ENCODE peak calls at places on chromosomes 11 and 22, in four cellular contexts. One of them, this sample, is unnamed.

GRCh38 chr11:69049490-69049867 is 747 bp downstream of the TPCN2 start:
- DNase-seq in CD4-positive, CD25-positive, alpha-beta regulatory T cell: peak; percentile 21
- DNase-seq in left ventricle myocardium inferior: no peak
- DNase-seq in pancreas: no peak
- DNase-seq in this sample: no peak

GRCh38 chr11:78586452-78587046 is 11.9 kb upstream of the NARS2 start:
- DNase-seq in left ventricle myocardium inferior: no peak
- DNase-seq in CD4-positive, CD25-positive, alpha-beta regulatory T cell: peak; percentile 15
- DNase-seq in pancreas: no peak
- DNase-seq in this sample: no peak

GRCh38 chr11:63686912-63687311 is 5.6 kb downstream of the RTN3 start:
- DNase-seq in left ventricle myocardium inferior: no peak
- DNase-seq in pancreas: no peak
- DNase-seq in CD4-positive, CD25-positive, alpha-beta regulatory T cell: no peak
- DNase-seq in this sample: no peak

GRCh38 chr11:46100670-46101069 is 20.6 kb downstream of the PHF21A start:
- DNase-seq in pancreas: no peak
- DNase-seq in left ventricle myocardium inferior: no peak
- DNase-seq in CD4-positive, CD25-positive, alpha-beta regulatory T cell: no peak
- DNase-seq in this sample: no peak

GRCh38 chr22:24460418-24461089 is 33.2 kb downstream of the ADORA2A start:
- DNase-seq in CD4-positive, CD25-positive, alpha-beta regulatory T cell: no peak
- DNase-seq in pancreas: no peak
- DNase-seq in left ventricle myocardium inferior: no peak
- DNase-seq in this sample: no peak

GRCh38 chr11:82315093-82315492 is 418.6 kb downstream of the FAM181B start:
- DNase-seq in pancreas: peak; percentile 36
- DNase-seq in left ventricle myocardium inferior: no peak
- DNase-seq in CD4-positive, CD25-positive, alpha-beta regulatory T cell: no peak
- DNase-seq in this sample: peak; percentile 33

GRCh38 chr22:42065408-42066132 is 5.0 kb downstream of the NAGA start:
- DNase-seq in pancreas: peak; percentile 9
- DNase-seq in left ventricle myocardium inferior: no peak
- DNase-seq in CD4-positive, CD25-positive, alpha-beta regulatory T cell: no peak
- DNase-seq in this sample: no peak

GRCh38 chr22:26529345-26529744 is 17.1 kb upstream of the TFIP11 start:
- DNase-seq in CD4-positive, CD25-positive, alpha-beta regulatory T cell: no peak
- DNase-seq in pancreas: peak; percentile 74
- DNase-seq in left ventricle myocardium inferior: no peak
- DNase-seq in this sample: no peak

GRCh38 chr22:42990131-42990838 is 24.7 kb downstream of the PACSIN2 start:
- DNase-seq in CD4-positive, CD25-positive, alpha-beta regulatory T cell: no peak
- DNase-seq in pancreas: peak; percentile 52
- DNase-seq in left ventricle myocardium inferior: no peak
- DNase-seq in this sample: no peak

GRCh38 chr11:48006301-48006992 is 26.1 kb downstream of the PTPRJ start:
- DNase-seq in pancreas: no peak
- DNase-seq in left ventricle myocardium inferior: no peak
- DNase-seq in CD4-positive, CD25-positive, alpha-beta regulatory T cell: peak; percentile 64
- DNase-seq in this sample: no peak

GRCh38 chr22:40182231-40182835 is 4.6 kb downstream of the TNRC6B start:
- DNase-seq in left ventricle myocardium inferior: no peak
- DNase-seq in pancreas: no peak
- DNase-seq in CD4-positive, CD25-positive, alpha-beta regulatory T cell: no peak
- DNase-seq in this sample: no peak

GRCh38 chr11:122863704-122864326 is 18.7 kb upstream of the JHY start:
- DNase-seq in pancreas: peak; percentile 49
- DNase-seq in left ventricle myocardium inferior: peak; percentile 32
- DNase-seq in CD4-positive, CD25-positive, alpha-beta regulatory T cell: peak; percentile 30
- DNase-seq in this sample: peak; percentile 43

GRCh38 chr22:42396621-42397331 is 35.4 kb downstream of the NFAM1 start:
- DNase-seq in pancreas: no peak
- DNase-seq in CD4-positive, CD25-positive, alpha-beta regulatory T cell: no peak
- DNase-seq in left ventricle myocardium inferior: no peak
- DNase-seq in this sample: no peak

GRCh38 chr22:18110194-18110943 is at the start of gene TUBA8:
- DNase-seq in CD4-positive, CD25-positive, alpha-beta regulatory T cell: no peak
- DNase-seq in pancreas: peak; percentile 57
- DNase-seq in left ventricle myocardium inferior: peak; percentile 65
- DNase-seq in this sample: peak; percentile 40

GRCh38 chr11:57131080-57131790 is 50.5 kb upstream of the LRRC55 start:
- DNase-seq in pancreas: peak; percentile 50
- DNase-seq in CD4-positive, CD25-positive, alpha-beta regulatory T cell: no peak
- DNase-seq in left ventricle myocardium inferior: peak; percentile 20
- DNase-seq in this sample: peak; percentile 38

GRCh38 chr11:113260096-113260425 is 54.3 kb upstream of the TTC12 start:
- DNase-seq in pancreas: no peak
- DNase-seq in CD4-positive, CD25-positive, alpha-beta regulatory T cell: no peak
- DNase-seq in left ventricle myocardium inferior: no peak
- DNase-seq in this sample: no peak

GRCh38 chr11:118229274-118229847 is 4.5 kb upstream of the JAML start:
- DNase-seq in left ventricle myocardium inferior: no peak
- DNase-seq in pancreas: no peak
- DNase-seq in CD4-positive, CD25-positive, alpha-beta regulatory T cell: no peak
- DNase-seq in this sample: no peak

GRCh38 chr11:30244255-30244654 is 13.4 kb downstream of the FSHB start:
- DNase-seq in pancreas: no peak
- DNase-seq in CD4-positive, CD25-positive, alpha-beta regulatory T cell: no peak
- DNase-seq in left ventricle myocardium inferior: no peak
- DNase-seq in this sample: no peak

GRCh38 chr11:116707250-116707649 is 65.5 kb downstream of the BUD13 start:
- DNase-seq in pancreas: peak; percentile 68
- DNase-seq in CD4-positive, CD25-positive, alpha-beta regulatory T cell: no peak
- DNase-seq in left ventricle myocardium inferior: no peak
- DNase-seq in this sample: no peak

GRCh38 chr22:42613869-42614268 is 814 bp downstream of the POLDIP3 start:
- DNase-seq in pancreas: no peak
- DNase-seq in left ventricle myocardium inferior: no peak
- DNase-seq in CD4-positive, CD25-positive, alpha-beta regulatory T cell: no peak
- DNase-seq in this sample: no peak

GRCh38 chr11:86719781-86720463 is 47.5 kb upstream of the ME3 start:
- DNase-seq in CD4-positive, CD25-positive, alpha-beta regulatory T cell: no peak
- DNase-seq in left ventricle myocardium inferior: no peak
- DNase-seq in pancreas: no peak
- DNase-seq in this sample: no peak

GRCh38 chr11:75946531-75947530 is 131.8 kb downstream of the UVRAG start:
- DNase-seq in pancreas: no peak
- DNase-seq in CD4-positive, CD25-positive, alpha-beta regulatory T cell: no peak
- DNase-seq in left ventricle myocardium inferior: no peak
- DNase-seq in this sample: no peak

GRCh38 chr11:47552086-47552580 is 799 bp downstream of the CELF1 start:
- DNase-seq in CD4-positive, CD25-positive, alpha-beta regulatory T cell: no peak
- DNase-seq in pancreas: no peak
- DNase-seq in left ventricle myocardium inferior: peak; percentile 20
- DNase-seq in this sample: peak; percentile 18

GRCh38 chr11:58958500-58958899 is 19.2 kb downstream of the GLYATL1 start:
- DNase-seq in left ventricle myocardium inferior: no peak
- DNase-seq in CD4-positive, CD25-positive, alpha-beta regulatory T cell: peak; percentile 5
- DNase-seq in pancreas: peak; percentile 52
- DNase-seq in this sample: peak; percentile 9

GRCh38 chr11:60428517-60428916 is 855 bp upstream of the MS4A5 start:
- DNase-seq in pancreas: no peak
- DNase-seq in left ventricle myocardium inferior: no peak
- DNase-seq in CD4-positive, CD25-positive, alpha-beta regulatory T cell: no peak
- DNase-seq in this sample: no peak

GRCh38 chr11:70090989-70091388 is 12.9 kb downstream of the ANO1 start:
- DNase-seq in left ventricle myocardium inferior: peak; percentile 69
- DNase-seq in CD4-positive, CD25-positive, alpha-beta regulatory T cell: no peak
- DNase-seq in pancreas: no peak
- DNase-seq in this sample: no peak

GRCh38 chr11:117387992-117388765 is 60.5 kb downstream of the CEP164 start:
- DNase-seq in left ventricle myocardium inferior: no peak
- DNase-seq in CD4-positive, CD25-positive, alpha-beta regulatory T cell: no peak
- DNase-seq in pancreas: no peak
- DNase-seq in this sample: no peak

GRCh38 chr22:40196628-40197027 is 18.9 kb downstream of the TNRC6B start:
- DNase-seq in CD4-positive, CD25-positive, alpha-beta regulatory T cell: no peak
- DNase-seq in left ventricle myocardium inferior: no peak
- DNase-seq in pancreas: no peak
- DNase-seq in this sample: peak; percentile 62

GRCh38 chr11:47391711-47392432 is 13.5 kb upstream of the SPI1 start:
- DNase-seq in pancreas: no peak
- DNase-seq in left ventricle myocardium inferior: no peak
- DNase-seq in CD4-positive, CD25-positive, alpha-beta regulatory T cell: no peak
- DNase-seq in this sample: no peak

GRCh38 chr11:75339685-75340409 is 11.6 kb downstream of the ARRB1 start:
- DNase-seq in pancreas: no peak
- DNase-seq in left ventricle myocardium inferior: peak; percentile 54
- DNase-seq in CD4-positive, CD25-positive, alpha-beta regulatory T cell: no peak
- DNase-seq in this sample: peak; percentile 94

DNA sequence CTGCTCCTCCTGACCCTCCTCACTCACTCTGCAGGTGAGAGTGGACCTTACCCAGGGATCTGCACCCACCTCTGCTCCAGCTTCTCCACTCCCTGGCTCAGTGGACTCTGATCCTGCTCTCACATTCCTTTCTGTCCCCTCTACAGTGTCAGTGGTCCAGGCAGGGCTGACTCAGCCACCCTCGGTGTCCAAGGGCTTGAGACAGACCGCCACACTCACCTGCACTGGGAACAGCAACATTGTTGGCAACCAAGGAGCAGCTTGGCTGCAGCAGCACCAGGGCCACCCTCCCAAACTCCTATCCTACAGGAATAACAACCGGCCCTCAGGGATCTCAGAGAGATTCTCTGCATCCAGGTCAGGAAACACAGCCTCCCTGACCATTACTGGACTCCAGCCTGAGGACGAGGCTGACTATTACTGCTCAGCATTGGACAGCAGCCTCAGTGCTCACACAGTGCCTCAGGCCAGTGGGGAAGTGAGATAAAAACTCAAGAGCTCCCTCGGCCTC is 29.7 kb upstream of the VPREB1 start:
- DNase-seq in CD4-positive, CD25-positive, alpha-beta regulatory T cell: no peak
- DNase-seq in left ventricle myocardium inferior: no peak
- DNase-seq in pancreas: no peak
- DNase-seq in this sample: no peak
- H3K4me1 ChIP-seq in CD4-positive, CD25-positive, alpha-beta regulatory T cell: peaks cover 12% of the 10 kb centered on the region
- H3K4me1 ChIP-seq in left ventricle myocardium inferior: no peaks in the 10 kb centered on the region
- H3K4me1 ChIP-seq in pancreas: no peaks in the 10 kb centered on the region
- H3K4me1 ChIP-seq in this sample: no peaks in the 10 kb centered on the region

GRCh38 chr11:62507023-62507422 is 39.6 kb downstream of the AHNAK start:
- DNase-seq in left ventricle myocardium inferior: no peak
- DNase-seq in pancreas: no peak
- DNase-seq in CD4-positive, CD25-positive, alpha-beta regulatory T cell: no peak
- DNase-seq in this sample: no peak

GRCh38 chr11:62505784-62506145 is 40.8 kb downstream of the AHNAK start:
- DNase-seq in pancreas: no peak
- DNase-seq in CD4-positive, CD25-positive, alpha-beta regulatory T cell: no peak
- DNase-seq in left ventricle myocardium inferior: no peak
- DNase-seq in this sample: no peak

GRCh38 chr11:62506413-62506940 is 40.1 kb downstream of the AHNAK start:
- DNase-seq in CD4-positive, CD25-positive, alpha-beta regulatory T cell: no peak
- DNase-seq in pancreas: no peak
- DNase-seq in left ventricle myocardium inferior: no peak
- DNase-seq in this sample: no peak

GRCh38 chr11:62504158-62504973 is 42.2 kb downstream of the AHNAK start:
- DNase-seq in pancreas: no peak
- DNase-seq in left ventricle myocardium inferior: no peak
- DNase-seq in CD4-positive, CD25-positive, alpha-beta regulatory T cell: no peak
- DNase-seq in this sample: no peak

GRCh38 chr11:62505112-62505783 is 41.4 kb downstream of the AHNAK start:
- DNase-seq in pancreas: no peak
- DNase-seq in CD4-positive, CD25-positive, alpha-beta regulatory T cell: no peak
- DNase-seq in left ventricle myocardium inferior: peak; percentile 36
- DNase-seq in this sample: peak; percentile 13
- H3K4me3 ChIP-seq in pancreas: no peak overlapping the region
- H3K4me3 ChIP-seq in CD4-positive, CD25-positive, alpha-beta regulatory T cell: no peak overlapping the region
- H3K4me3 ChIP-seq in left ventricle myocardium inferior: peak overlapping the region; percentile 55
- H3K4me3 ChIP-seq in this sample: no peak overlapping the region

GRCh38 chr11:25200925-25201324 is 704.1 kb downstream of the LUZP2 start:
- DNase-seq in pancreas: no peak
- DNase-seq in left ventricle myocardium inferior: no peak
- DNase-seq in CD4-positive, CD25-positive, alpha-beta regulatory T cell: no peak
- DNase-seq in this sample: no peak

GRCh38 chr11:25197515-25197914 is 700.7 kb downstream of the LUZP2 start:
- DNase-seq in pancreas: no peak
- DNase-seq in left ventricle myocardium inferior: no peak
- DNase-seq in CD4-positive, CD25-positive, alpha-beta regulatory T cell: no peak
- DNase-seq in this sample: no peak

DNA sequence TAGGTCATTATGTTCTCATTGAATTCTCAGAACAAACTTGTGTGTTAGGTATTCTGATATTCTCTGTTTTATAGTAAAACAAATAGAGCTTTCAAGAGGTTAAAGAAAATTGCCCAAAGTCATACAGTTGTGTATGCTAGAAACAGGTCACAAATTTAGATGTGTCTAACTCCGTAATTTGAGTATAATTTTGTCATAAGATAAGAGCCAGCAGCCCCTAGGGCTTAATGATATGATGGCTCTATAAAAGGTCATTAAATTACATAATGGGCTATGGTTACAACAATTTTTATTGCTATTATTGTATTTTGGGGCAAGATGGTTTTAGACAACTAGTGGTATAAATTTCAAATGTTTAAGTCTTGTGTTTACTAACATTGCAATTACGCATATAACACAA is 701.9 kb downstream of the LUZP2 start:
- DNase-seq in left ventricle myocardium inferior: no peak
- DNase-seq in CD4-positive, CD25-positive, alpha-beta regulatory T cell: no peak
- DNase-seq in pancreas: no peak
- DNase-seq in this sample: no peak
- H3K27me3 ChIP-seq in left ventricle myocardium inferior: no peaks in the 10 kb centered on the region
- H3K27me3 ChIP-seq in CD4-positive, CD25-positive, alpha-beta regulatory T cell: no peaks in the 10 kb centered on the region
- H3K27me3 ChIP-seq in pancreas: no peaks in the 10 kb centered on the region
- H3K27me3 ChIP-seq in this sample: no peaks in the 10 kb centered on the region

DNA sequence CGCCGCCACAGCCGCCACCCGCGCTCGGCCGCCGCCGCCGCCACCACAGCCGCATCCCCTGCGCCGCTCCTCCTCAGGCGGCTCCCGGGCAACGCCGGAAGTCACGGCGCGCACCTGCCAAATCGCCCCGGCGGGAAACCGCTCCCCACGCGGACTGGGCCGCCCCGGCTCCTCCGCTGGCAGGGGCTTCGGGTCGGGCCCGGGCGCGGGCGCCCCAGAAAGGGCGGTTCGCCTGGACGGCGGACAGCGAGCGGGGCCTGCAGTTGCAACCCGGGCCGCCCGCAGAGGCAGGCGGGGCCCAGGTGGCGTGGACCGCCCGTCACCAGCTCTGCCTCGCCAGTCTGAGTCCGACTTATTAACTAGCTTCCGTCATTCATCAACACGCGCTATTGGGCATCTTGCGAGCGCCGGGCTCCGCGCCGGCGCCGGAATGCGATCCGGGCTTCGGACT is at the start of gene HIRA:
- DNase-seq in pancreas: peak; percentile 87
- DNase-seq in CD4-positive, CD25-positive, alpha-beta regulatory T cell: peak; percentile 88
- DNase-seq in left ventricle myocardium inferior: peak; percentile 84
- DNase-seq in this sample: peak; percentile 86
- H3K4me1 ChIP-seq in pancreas: peaks cover 20% of the 10 kb centered on the region
- H3K4me1 ChIP-seq in CD4-positive, CD25-positive, alpha-beta regulatory T cell: peaks cover 23% of the 10 kb centered on the region
- H3K4me1 ChIP-seq in left ventricle myocardium inferior: peaks cover 64% of the 10 kb centered on the region
- H3K4me1 ChIP-seq in this sample: peaks cover 4% of the 10 kb centered on the region

GRCh38 chr11:6607190-6607635 is 3.6 kb downstream of the ILK start:
- DNase-seq in CD4-positive, CD25-positive, alpha-beta regulatory T cell: no peak
- DNase-seq in pancreas: no peak
- DNase-seq in left ventricle myocardium inferior: no peak
- DNase-seq in this sample: no peak
- H3K4me3 ChIP-seq in CD4-positive, CD25-positive, alpha-beta regulatory T cell: peak overlapping the region; percentile 54
- H3K4me3 ChIP-seq in pancreas: no peak overlapping the region
- H3K4me3 ChIP-seq in left ventricle myocardium inferior: peak overlapping the region; percentile 90
- H3K4me3 ChIP-seq in this sample: no peak overlapping the region